ENCODE peak calls at places on chromosomes 6 and 20, in six cellular contexts. G, C, N, T, S and U are unnamed samples.

GRCh38 chr6:90295854-90296345 is 743 bp downstream of the BACH2 start:
- DNase-seq in G (peak), C (peak), N (peak), T (peak), S (peak), U (peak)

GRCh38 chr6:14912226-14912625 is 333.6 kb upstream of the JARID2 start:
- DNase-seq in G (no peak), C (no peak), N (no peak), T (no peak), S (no peak), U (no peak)

GRCh38 chr6:166620478-166621113 is 6.5 kb downstream of the RPS6KA2 start:
- DNase-seq in G (no peak), C (no peak), N (no peak), T (no peak), S (no peak), U (no peak)

GRCh38 chr6:10521104-10521808 is at the start of gene GCNT2:
- DNase-seq in G (no peak), C (peak), N (no peak), T (peak), S (peak), U (peak)

GRCh38 chr6:19921821-19922220 is 84.7 kb downstream of the ID4 start:
- DNase-seq in G (no peak), C (no peak), N (no peak), T (no peak), S (no peak), U (no peak)

GRCh38 chr6:15781890-15782289 is 119.1 kb upstream of the DTNBP1 start:
- DNase-seq in G (no peak), C (no peak), N (no peak), T (no peak), S (no peak), U (no peak)

GRCh38 chr20:967796-968742 is 34.0 kb downstream of the RSPO4 start:
- DNase-seq in G (no peak), C (peak), N (peak), T (no peak), S (peak), U (peak)

GRCh38 chr20:38271609-38272120 is 11.1 kb upstream of the KIAA1755 start:
- DNase-seq in G (no peak), C (no peak), N (no peak), T (no peak), S (peak), U (no peak)

GRCh38 chr6:157855325-157855724 is 32.3 kb downstream of the SNX9 start:
- DNase-seq in G (no peak), C (no peak), N (no peak), T (no peak), S (no peak), U (no peak)

GRCh38 chr6:157850030-157850429 is 27.0 kb downstream of the SNX9 start:
- DNase-seq in G (no peak), C (no peak), N (no peak), T (no peak), S (no peak), U (no peak)

GRCh38 chr6:157853018-157853805 is 30.2 kb downstream of the SNX9 start:
- DNase-seq in G (no peak), C (no peak), N (no peak), T (no peak), S (no peak), U (no peak)

GRCh38 chr6:157849288-157850017 is 26.4 kb downstream of the SNX9 start:
- DNase-seq in G (no peak), C (no peak), N (no peak), T (no peak), S (no peak), U (no peak)

GRCh38 chr6:157853902-157854481 is 30.9 kb downstream of the SNX9 start:
- DNase-seq in G (no peak), C (no peak), N (no peak), T (no peak), S (no peak), U (no peak)
- H4K91ac ChIP-seq in G (no peak), C (no peak), N (no peak), T (no peak), S (no peak), U (no peak)

GRCh38 chr6:117536317-117536716 is 53.8 kb downstream of the DCBLD1 start:
- DNase-seq in G (no peak), C (peak), N (peak), T (no peak), S (peak), U (no peak)
- H2BK120ac ChIP-seq in G (no peak), C (peak), N (peak), T (no peak), S (no peak), U (no peak)

DNA sequence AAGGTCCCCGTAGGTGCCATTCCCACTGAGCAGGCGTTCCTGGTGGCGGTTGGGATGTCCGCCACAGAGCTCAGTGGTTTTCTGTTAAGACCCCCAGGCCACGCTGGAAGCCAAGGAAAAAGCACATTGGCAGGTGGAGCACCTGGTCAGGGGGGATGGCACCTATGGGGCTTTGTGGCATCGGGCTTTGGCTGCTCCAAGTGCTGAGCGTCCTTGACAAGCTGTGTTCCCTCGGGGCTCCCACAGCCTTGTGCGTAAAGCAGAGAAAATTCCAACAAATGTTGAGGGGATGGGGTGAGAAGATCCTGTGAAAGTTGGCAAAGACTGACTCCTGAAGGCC is 135.4 kb downstream of the JPH2 start:
- DNase-seq in G (no peak), C (no peak), N (no peak), T (no peak), S (no peak), U (peak)
- H3K27ac ChIP-seq in G (no peak), C (no peak), N (no peak), T (no peak), S (no peak), U (no peak)

GRCh38 chr6:25334793-25335192 is 55.6 kb downstream of the CARMIL1 start:
- DNase-seq in G (no peak), C (no peak), N (no peak), T (no peak), S (no peak), U (no peak)
- H4K91ac ChIP-seq in G (no peak), C (no peak), N (no peak), T (no peak), S (no peak), U (no peak)

DNA sequence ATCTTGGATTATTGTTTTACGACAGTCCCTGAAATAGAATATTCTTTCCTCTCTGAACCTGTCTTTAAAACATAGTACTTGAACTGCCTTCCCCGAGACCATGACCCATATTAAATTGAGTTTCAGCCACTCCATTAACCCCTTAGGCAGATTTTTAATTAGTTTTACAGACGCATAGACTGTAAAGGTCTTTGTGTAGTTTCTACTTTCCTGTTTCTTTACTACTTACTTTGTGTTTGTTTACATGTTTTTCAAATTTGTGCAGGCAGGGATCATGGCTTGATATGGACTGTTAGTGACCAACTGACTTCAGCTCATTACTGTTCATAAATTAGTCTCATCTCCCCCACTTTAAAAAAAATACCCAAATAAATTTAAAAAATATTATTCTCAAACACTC is 53.8 kb downstream of the FYN start:
- DNase-seq in G (no peak), C (no peak), N (no peak), T (no peak), S (no peak), U (no peak)
- H2BK120ac ChIP-seq in G (no peak), C (no peak), N (no peak), T (no peak), S (no peak), U (no peak)